ENCODE peak calls at places on chromosomes 5 and 9, in seven cellular contexts. C is hepatocyte, U is GM23338, P is neural progenitor cell, W is astrocyte, H is PC-9, I is HCT116. G is an unnamed sample.

GRCh38 chr5:158807-159447 is 32.4 kb upstream of the LRRC14B start:
- DNase-seq in C (no peak), U (no peak), P (no peak), W (no peak), H (no peak), I (no peak), G (no peak)

GRCh38 chr9:3507395-3508077 is 18.3 kb downstream of the RFX3 start:
- DNase-seq in C (no peak), U (no peak), P (no peak), W (no peak), H (no peak), I (no peak), G (no peak)

GRCh38 chr9:38022995-38023394 is 46.0 kb downstream of the SHB start:
- DNase-seq in C (no peak), U (no peak), P (no peak), W (no peak), H (peak; percentile 59), I (no peak), G (no peak)

GRCh38 chr5:159163027-159163699 is 46.2 kb downstream of the RNF145 start:
- DNase-seq in C (no peak), U (no peak), P (no peak), W (peak; percentile 94), H (no peak), I (peak; percentile 32), G (peak; percentile 90)

GRCh38 chr5:134145779-134146581 is 30.8 kb downstream of the SKP1 start:
- DNase-seq in C (peak; percentile 86), U (peak; percentile 89), P (peak; percentile 81), W (peak; percentile 28), H (peak; percentile 71), I (peak; percentile 57), G (peak; percentile 75)

GRCh38 chr5:6710078-6710477 is 3.2 kb upstream of the TENT4A start:
- DNase-seq in C (no peak), U (no peak), P (no peak), W (no peak), H (no peak), I (no peak), G (no peak)

GRCh38 chr9:86115886-86116285 is 16.5 kb upstream of the GOLM1 start:
- DNase-seq in C (no peak), U (no peak), P (no peak), W (no peak), H (no peak), I (no peak), G (no peak)

GRCh38 chr9:318646-319045 is 104.0 kb downstream of the DOCK8 start:
- DNase-seq in C (no peak), U (no peak), P (no peak), W (no peak), H (no peak), I (no peak), G (no peak)

GRCh38 chr5:149254506-149254905 is 17.2 kb upstream of the AFAP1L1 start:
- DNase-seq in C (peak; percentile 39), U (peak; percentile 68), P (peak; percentile 52), W (no peak), H (no peak), I (no peak), G (peak; percentile 58)

GRCh38 chr5:148791334-148791667 is 35.1 kb upstream of the ADRB2 start:
- DNase-seq in C (no peak), U (no peak), P (no peak), W (peak; percentile 62), H (no peak), I (no peak), G (peak; percentile 74)

GRCh38 chr5:172452398-172453205 is 1.7 kb downstream of the SH3PXD2B start:
- DNase-seq in C (peak; percentile 61), U (no peak), P (peak; percentile 52), W (peak; percentile 75), H (peak; percentile 43), I (peak; percentile 54), G (peak; percentile 89)

DNA sequence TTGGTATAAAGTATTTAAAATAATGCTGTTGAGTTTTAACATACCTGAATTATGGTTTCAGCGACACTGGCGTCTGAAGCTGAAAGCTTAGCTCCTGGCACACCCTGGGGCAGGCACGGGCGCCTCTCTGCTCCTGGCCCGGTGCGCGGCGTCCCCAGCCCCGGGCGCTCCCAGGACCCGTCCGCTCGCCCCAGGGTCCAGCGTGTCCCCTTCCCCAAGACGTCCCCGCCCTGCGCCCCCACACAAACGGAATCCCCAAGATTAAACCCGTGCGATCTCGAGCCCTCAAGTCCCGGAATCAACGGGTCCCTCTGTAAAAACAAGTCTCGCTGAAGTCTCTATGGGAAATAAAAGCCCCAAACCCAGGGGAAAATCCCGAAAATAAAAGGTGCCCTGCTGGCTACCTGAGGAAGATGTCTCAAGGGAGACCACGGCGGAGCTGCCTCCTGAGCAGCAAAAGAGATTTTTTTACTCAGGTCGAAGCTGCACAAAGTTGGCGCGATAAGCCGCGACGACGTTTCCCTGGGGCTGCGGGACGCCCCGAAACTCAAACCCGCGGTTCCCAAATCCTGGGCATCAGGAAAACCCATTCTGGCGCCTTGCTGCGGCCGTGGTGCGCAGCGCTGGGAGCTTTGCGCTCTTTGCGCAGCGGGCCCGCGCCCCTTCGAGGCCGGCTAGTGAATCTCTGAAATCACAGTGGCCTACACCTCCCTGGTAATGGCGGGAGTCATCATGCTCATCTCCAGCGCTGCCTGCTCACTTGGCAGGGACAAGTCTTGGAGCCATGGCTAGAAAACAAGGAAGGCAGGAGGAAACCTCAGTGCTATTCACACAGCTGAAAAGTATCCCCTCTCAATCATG is 6.3 kb upstream of the IFNA8 start:
- DNase-seq in C (peak; percentile 20), U (peak; percentile 84), P (peak; percentile 80), W (no peak), H (no peak), I (no peak), G (peak; percentile 58)
- TF ChIP-seq EZH2 in C (peak; percentile 58), U (peak; percentile 41), P (peak; percentile 77), W (peak; percentile 39), H (no peak), I (no peak), G (no peak)

DNA sequence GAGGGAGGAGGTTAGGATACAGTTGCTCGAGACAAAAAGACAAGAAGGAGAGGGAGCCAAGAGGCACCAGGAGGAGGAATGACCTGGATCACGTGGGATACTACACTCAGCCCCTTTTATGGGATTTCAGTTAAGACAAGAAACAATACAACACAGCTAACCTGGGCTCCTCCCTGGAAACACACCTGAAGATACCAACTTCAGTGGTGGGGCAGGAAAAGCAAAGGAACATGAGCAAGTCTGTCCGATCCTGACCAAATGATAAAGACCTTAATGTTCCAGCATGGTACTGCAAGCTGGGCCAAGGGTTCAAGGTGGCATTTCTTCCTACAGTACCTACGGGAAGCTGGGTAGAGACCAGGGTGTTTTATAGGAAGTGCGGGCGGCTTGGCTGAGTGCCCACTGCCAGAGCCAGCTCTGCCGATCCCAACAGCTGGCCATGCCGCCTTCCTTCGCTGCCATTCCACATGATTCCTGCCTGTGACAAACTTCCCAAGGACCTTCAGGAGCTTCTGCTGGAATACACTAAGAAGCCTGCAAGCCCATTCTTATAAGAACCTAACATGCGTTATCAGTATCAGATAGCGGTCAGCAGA is 22.1 kb downstream of the MYO10 start:
- DNase-seq in C (no peak), U (no peak), P (no peak), W (no peak), H (no peak), I (no peak), G (no peak)
- H3K79me2 ChIP-seq in C (peaks cover 98% of the 10 kb centered on the region), U (peaks cover 97% of the 10 kb centered on the region), P (peaks cover 98% of the 10 kb centered on the region), W (peaks cover 96% of the 10 kb centered on the region), H (peaks cover 86% of the 10 kb centered on the region), I (peaks cover 94% of the 10 kb centered on the region), G (peaks cover 96% of the 10 kb centered on the region)

GRCh38 chr5:127292030-127292735 is 1.6 kb downstream of the MEGF10 start:
- DNase-seq in C (no peak), U (no peak), P (no peak), W (no peak), H (no peak), I (no peak), G (no peak)

GRCh38 chr5:127290019-127290945 is at the start of gene MEGF10:
- DNase-seq in C (peak; percentile 71), U (peak; percentile 89), P (peak; percentile 85), W (peak; percentile 23), H (peak; percentile 4), I (no peak), G (peak; percentile 73)

GRCh38 chr5:127290946-127291763 is 559 bp downstream of the MEGF10 start:
- DNase-seq in C (no peak), U (peak; percentile 55), P (peak; percentile 38), W (no peak), H (no peak), I (no peak), G (no peak)

GRCh38 chr5:127293373-127293772 is 2.8 kb downstream of the MEGF10 start:
- DNase-seq in C (no peak), U (peak; percentile 46), P (no peak), W (no peak), H (no peak), I (no peak), G (no peak)

DNA sequence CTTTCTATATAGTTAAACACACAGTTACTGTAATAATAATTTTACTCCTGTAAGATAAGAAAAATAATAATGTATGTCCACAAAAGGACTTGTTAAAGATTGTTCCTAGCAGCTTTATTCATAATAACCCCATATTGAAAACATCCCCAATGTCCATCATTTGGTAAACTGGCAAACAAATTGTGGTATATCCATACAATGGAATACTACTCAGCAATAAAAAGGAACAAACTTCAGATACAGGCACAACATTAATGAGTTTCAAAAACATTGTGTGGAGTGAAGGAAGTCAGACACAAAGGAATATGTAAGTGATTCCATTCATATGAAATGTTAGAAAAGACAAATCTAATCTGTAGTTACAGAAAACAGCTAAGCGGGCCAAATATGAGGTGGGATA is 1.9 kb upstream of the MEGF10 start:
- DNase-seq in C (no peak), U (no peak), P (no peak), W (no peak), H (no peak), I (no peak), G (no peak)
- H3K4me1 ChIP-seq in C (no peaks in the 10 kb centered on the region), U (peaks cover 20% of the 10 kb centered on the region), P (no peaks in the 10 kb centered on the region), W (peaks cover 7% of the 10 kb centered on the region), H (no peaks in the 10 kb centered on the region), I (no peaks in the 10 kb centered on the region), G (peaks cover 5% of the 10 kb centered on the region)

GRCh38 chr5:64165500-64166200 is at the start of gene RNF180:
- DNase-seq in C (peak; percentile 73), U (peak; percentile 87), P (peak; percentile 78), W (peak; percentile 36), H (no peak), I (no peak), G (peak; percentile 43)
- TF ChIP-seq EZH2 in C (peak; percentile 53), U (no peak), P (peak; percentile 80), W (no peak), H (no peak), I (no peak), G (no peak)

GRCh38 chr5:93588586-93589347 is 5.7 kb downstream of the NR2F1 start:
- DNase-seq in C (no peak), U (no peak), P (peak; percentile 46), W (no peak), H (no peak), I (no peak), G (no peak)
- H3K79me2 ChIP-seq in C (peaks cover 8% of the 10 kb centered on the region), U (no peaks in the 10 kb centered on the region), P (peaks cover 26% of the 10 kb centered on the region), W (peaks cover 92% of the 10 kb centered on the region), H (peaks cover 19% of the 10 kb centered on the region), I (peaks cover 24% of the 10 kb centered on the region), G (peaks cover 62% of the 10 kb centered on the region)

DNA sequence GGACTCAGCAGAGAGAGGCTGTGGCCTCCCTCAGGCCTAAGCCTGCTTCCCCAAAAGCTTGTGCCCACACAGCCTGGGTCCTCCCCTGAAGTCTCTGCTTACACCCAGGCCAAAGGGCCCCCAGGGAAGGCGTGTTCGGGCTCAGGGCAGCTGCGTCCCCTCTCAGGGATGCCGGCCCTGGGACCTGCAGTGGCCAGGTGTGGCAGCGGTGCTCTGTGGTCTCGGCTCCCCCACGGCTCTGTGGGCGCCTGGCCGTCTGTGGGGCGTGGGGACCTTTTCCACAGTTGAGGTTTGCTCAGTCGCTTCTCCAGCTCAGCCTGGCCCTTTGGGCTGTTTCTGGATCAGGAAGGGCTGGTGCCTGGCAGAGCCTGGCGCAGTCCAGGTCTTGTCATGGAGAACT is 75.9 kb downstream of the RXRA start:
- DNase-seq in C (no peak), U (no peak), P (no peak), W (no peak), H (no peak), I (no peak), G (no peak)
- H3K4me1 ChIP-seq in C (no peaks in the 10 kb centered on the region), U (no peaks in the 10 kb centered on the region), P (peaks cover 8% of the 10 kb centered on the region), W (peaks cover 26% of the 10 kb centered on the region), H (peaks cover 30% of the 10 kb centered on the region), I (peaks cover 28% of the 10 kb centered on the region), G (peaks cover 33% of the 10 kb centered on the region)

G was measured in GM23248.